ENCODE peak calls at places on chromosomes 12 and 14, in six cellular contexts. S is left ventricle myocardium inferior, R is H1, O is stomach, L is left lung, G is endodermal cell. Q is an unnamed sample. For H3K36me3, the result is how much of the 10 kb centered on the place peaks cover.

GRCh38 chr12:5872745-5873144 is 72.3 kb downstream of the ANO2 start:
- DNase-seq in S (no peak), R (no peak), O (no peak), L (no peak), G (peak), Q (no peak)

GRCh38 chr12:128114485-128114884 is 152.5 kb upstream of the TMEM132C start:
- DNase-seq in S (no peak), R (no peak), O (no peak), L (no peak), G (no peak), Q (no peak)

GRCh38 chr14:35342160-35343010 is 50.2 kb downstream of the PSMA6 start:
- DNase-seq in S (peak), R (no peak), O (peak), L (no peak), G (peak), Q (no peak)

GRCh38 chr12:1932264-1932777 is 13.9 kb upstream of the CACNA2D4 start:
- DNase-seq in S (peak), R (peak), O (peak), L (no peak), G (peak), Q (no peak)

GRCh38 chr12:98821849-98822248 is 176.8 kb downstream of the APAF1 start:
- DNase-seq in S (no peak), R (no peak), O (no peak), L (no peak), G (no peak), Q (no peak)

GRCh38 chr14:99080306-99080705 is 191.7 kb downstream of the BCL11B start:
- DNase-seq in S (no peak), R (no peak), O (no peak), L (no peak), G (no peak), Q (no peak)

GRCh38 chr12:119354187-119354586 is 19.7 kb downstream of the CCDC60 start:
- DNase-seq in S (no peak), R (no peak), O (no peak), L (no peak), G (no peak), Q (no peak)

GRCh38 chr14:37623971-37624370 is 28.5 kb downstream of the TTC6 start:
- DNase-seq in S (no peak), R (no peak), O (no peak), L (no peak), G (no peak), Q (no peak)

GRCh38 chr14:35205737-35206136 is 83.4 kb downstream of the PRORP start:
- DNase-seq in S (no peak), R (no peak), O (no peak), L (no peak), G (no peak), Q (no peak)

GRCh38 chr12:27163048-27163715 is 80.8 kb upstream of the C12orf71 start:
- DNase-seq in S (no peak), R (no peak), O (no peak), L (no peak), G (peak), Q (no peak)

GRCh38 chr12:49808686-49809368 is 19.4 kb downstream of the NCKAP5L start:
- DNase-seq in S (peak), R (no peak), O (no peak), L (no peak), G (peak), Q (no peak)

GRCh38 chr12:55861396-55861795 is 18.7 kb upstream of the MMP19 start:
- DNase-seq in S (no peak), R (no peak), O (no peak), L (no peak), G (no peak), Q (no peak)

GRCh38 chr12:39161686-39162085 is 256.3 kb upstream of the CPNE8 start:
- DNase-seq in S (no peak), R (no peak), O (no peak), L (no peak), G (no peak), Q (no peak)

GRCh38 chr14:45057349-45057748 is 26.6 kb upstream of the PRPF39 start:
- DNase-seq in S (no peak), R (no peak), O (no peak), L (no peak), G (no peak), Q (no peak)

GRCh38 chr14:20492486-20492885 is 12.9 kb upstream of the RNASE10 start:
- DNase-seq in S (no peak), R (no peak), O (no peak), L (no peak), G (no peak), Q (no peak)

GRCh38 chr12:10170199-10170598 is 1.7 kb downstream of the OLR1 start:
- DNase-seq in S (no peak), R (no peak), O (no peak), L (no peak), G (no peak), Q (no peak)

GRCh38 chr14:104373055-104373854 is 206.3 kb upstream of the C14orf180 start:
- DNase-seq in S (no peak), R (no peak), O (no peak), L (peak), G (no peak), Q (peak)

GRCh38 chr14:29028973-29029582 is 262.5 kb downstream of the FOXG1 start:
- DNase-seq in S (no peak), R (peak), O (no peak), L (no peak), G (peak), Q (no peak)

GRCh38 chr14:94110552-94111181 is at the start of gene IFI27:
- DNase-seq in S (peak), R (no peak), O (peak), L (no peak), G (peak), Q (no peak)

GRCh38 chr12:110348431-110349059 is 55.0 kb downstream of the ANAPC7 start:
- DNase-seq in S (no peak), R (no peak), O (no peak), L (no peak), G (peak), Q (no peak)

GRCh38 chr14:69354383-69355154 is 43.5 kb downstream of the ERH start:
- DNase-seq in S (no peak), R (no peak), O (peak), L (no peak), G (no peak), Q (no peak)

GRCh38 chr12:111430418-111431353 is 25.0 kb downstream of the SH2B3 start:
- DNase-seq in S (no peak), R (no peak), O (no peak), L (no peak), G (no peak), Q (peak)

GRCh38 chr14:24710403-24711063 is 76.5 kb upstream of the GZMB start:
- DNase-seq in S (peak), R (peak), O (peak), L (no peak), G (peak), Q (no peak)

GRCh38 chr12:106234513-106234912 is 13.3 kb downstream of the CKAP4 start:
- DNase-seq in S (no peak), R (no peak), O (no peak), L (no peak), G (no peak), Q (no peak)

GRCh38 chr14:22391908-22392307 is 197.1 kb downstream of the DAD1 start:
- DNase-seq in S (peak), R (no peak), O (peak), L (no peak), G (peak), Q (no peak)

GRCh38 chr12:110647669-110648068 is 33.7 kb downstream of the TCTN1 start:
- DNase-seq in S (no peak), R (no peak), O (no peak), L (no peak), G (no peak), Q (no peak)

GRCh38 chr12:143964-144649 is 69.8 kb downstream of the SLC6A12 start:
- DNase-seq in S (no peak), R (no peak), O (peak), L (peak), G (no peak), Q (no peak)

GRCh38 chr12:53334822-53335221 is 1.3 kb downstream of the SP7 start:
- DNase-seq in S (no peak), R (no peak), O (no peak), L (no peak), G (peak), Q (no peak)

GRCh38 chr12:66066071-66066928 is 64.2 kb downstream of the LLPH start:
- DNase-seq in S (no peak), R (no peak), O (no peak), L (no peak), G (peak), Q (no peak)

GRCh38 chr14:51298895-51299294 is 58.8 kb downstream of the TMX1 start:
- DNase-seq in S (no peak), R (no peak), O (no peak), L (no peak), G (no peak), Q (no peak)

GRCh38 chr12:49328816-49329215 is 5.8 kb downstream of the TROAP start:
- DNase-seq in S (no peak), R (no peak), O (peak), L (no peak), G (no peak), Q (peak)

GRCh38 chr12:2291182-2291832 is 238.5 kb downstream of the CACNA1C start:
- DNase-seq in S (no peak), R (peak), O (no peak), L (no peak), G (peak), Q (no peak)

GRCh38 chr14:90866822-90867221 is 50.6 kb upstream of the TTC7B start:
- DNase-seq in S (no peak), R (no peak), O (no peak), L (no peak), G (no peak), Q (no peak)
- TF ChIP-seq CTCF in S (no peak), R (no peak), O (no peak), L (no peak), G (no peak), Q (no peak)

DNA sequence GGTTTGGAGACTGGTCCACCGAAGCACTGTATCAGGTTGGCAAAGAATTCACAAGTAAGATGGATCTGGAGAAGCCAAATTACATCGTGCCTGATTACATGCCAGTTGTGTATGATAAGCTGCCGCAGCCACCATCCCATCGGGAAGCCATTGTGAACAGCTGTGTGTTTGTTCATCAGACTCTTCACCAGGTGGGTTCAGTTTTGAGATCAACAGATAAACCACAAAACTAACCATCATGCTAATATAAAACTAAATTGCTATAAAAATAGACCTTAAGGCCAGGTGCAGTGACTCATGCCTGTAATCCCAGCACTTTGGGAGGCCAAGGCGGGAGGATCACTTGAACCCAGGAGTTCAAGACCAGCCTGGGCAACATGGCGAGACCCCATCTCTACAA is 58.9 kb downstream of the HSP90AA1 start:
- DNase-seq in S (no peak), R (no peak), O (no peak), L (no peak), G (no peak), Q (no peak)
- H3K36me3 ChIP-seq in S (half or more), R (under half), O (half or more), L (under half), G (half or more), Q (half or more)

DNA sequence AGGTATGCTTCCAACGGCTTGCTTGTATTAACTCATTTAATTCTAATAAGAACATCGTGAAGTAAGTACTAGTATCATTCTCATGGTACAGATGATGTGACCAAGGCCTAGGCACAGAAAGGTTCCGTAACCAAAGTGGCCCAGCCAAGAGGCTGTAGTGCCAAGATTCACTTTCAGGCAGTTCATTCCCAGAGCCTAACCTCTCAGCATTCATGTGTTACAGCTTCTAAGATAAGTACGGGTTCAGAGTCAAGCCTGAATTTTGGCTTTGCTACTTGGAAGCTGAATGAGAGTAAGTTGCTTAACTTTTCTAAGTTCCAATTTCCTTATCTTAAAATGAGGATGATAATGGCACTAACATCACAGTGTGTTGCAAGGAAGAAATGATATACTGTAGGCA is 379.9 kb downstream of the AEBP2 start:
- DNase-seq in S (peak), R (no peak), O (no peak), L (no peak), G (no peak), Q (no peak)
- H3K4me3 ChIP-seq in S (no peak), R (no peak), O (no peak), L (no peak), G (no peak), Q (no peak)

GRCh38 chr12:112992541-112993398 is 14.5 kb downstream of the OAS2 start:
- DNase-seq in S (peak), R (peak), O (peak), L (no peak), G (peak), Q (no peak)
- TF ChIP-seq CTCF in S (peak), R (peak), O (peak), L (peak), G (peak), Q (peak)

DNA sequence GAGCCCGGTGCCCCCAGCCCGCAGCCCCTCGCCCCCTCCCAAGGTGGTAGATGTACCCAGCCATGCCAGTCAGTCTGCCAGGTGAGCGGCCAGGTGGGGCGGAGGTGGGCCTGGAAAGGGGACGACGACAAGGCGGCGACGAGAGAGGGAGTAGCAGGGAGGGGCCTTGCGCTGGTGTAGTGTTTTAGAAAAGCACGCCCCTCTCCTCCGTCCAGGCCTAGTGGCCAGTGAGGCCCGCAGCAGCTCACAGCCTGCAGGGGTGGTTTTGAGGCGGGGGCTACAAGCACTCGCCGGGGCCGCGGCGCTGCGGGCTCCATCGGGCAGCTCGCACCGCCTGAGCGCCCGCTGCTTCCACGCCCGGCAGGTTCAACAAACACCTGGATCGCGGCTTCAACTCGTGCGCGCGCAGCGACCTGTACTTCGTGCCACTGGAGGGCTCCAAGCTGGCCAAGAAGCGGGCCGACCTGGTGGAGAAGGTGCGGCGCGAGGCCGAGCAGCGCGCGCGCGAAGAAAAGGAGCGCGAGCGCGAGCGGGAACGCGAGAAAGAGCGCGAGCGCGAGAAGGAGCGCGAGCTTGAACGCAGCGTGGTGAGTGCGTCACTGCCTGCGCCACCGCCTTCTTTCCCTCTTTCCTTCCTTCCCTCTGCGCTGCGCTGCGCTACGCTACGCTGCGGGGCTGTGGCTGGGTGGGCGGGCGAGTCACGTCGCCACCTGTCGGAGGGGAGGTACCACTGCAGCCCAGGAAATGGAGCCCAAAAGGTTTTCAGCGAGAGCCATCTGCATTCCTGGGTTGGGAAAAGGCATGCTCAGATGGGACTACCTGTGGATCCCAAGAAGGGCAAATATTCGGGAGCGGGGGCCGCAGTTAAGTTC is 5.9 kb upstream of the RNU7-1 start:
- DNase-seq in S (peak), R (peak), O (peak), L (peak), G (peak), Q (peak)
- H3K36me3 ChIP-seq in S (under half), R (under half), O (half or more), L (under half), G (half or more), Q (under half)

DNA sequence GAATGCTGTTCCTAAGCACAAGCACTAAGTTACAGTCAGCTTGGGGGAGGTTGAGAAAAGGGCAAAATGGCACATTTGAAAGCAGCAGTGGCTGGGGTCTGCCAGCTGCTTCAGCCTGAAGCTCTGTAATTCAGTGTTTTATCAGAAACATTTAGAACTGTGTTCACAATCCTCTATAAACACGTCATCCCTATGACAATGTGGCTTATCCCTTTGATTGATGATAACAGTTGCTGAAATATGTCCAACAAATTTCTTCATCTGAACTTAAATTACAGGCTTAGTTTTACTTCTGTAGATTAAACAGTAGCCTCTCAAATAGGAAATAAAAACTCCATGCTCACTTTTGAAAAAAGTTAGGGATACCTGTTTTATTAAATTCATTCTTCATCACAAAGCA is 108.8 kb downstream of the VEZT start:
- DNase-seq in S (no peak), R (no peak), O (no peak), L (no peak), G (no peak), Q (no peak)
- H3K4me3 ChIP-seq in S (no peak), R (no peak), O (no peak), L (no peak), G (no peak), Q (no peak)

GRCh38 chr14:73741876-73742519 is 27.8 kb upstream of the PNMA1 start:
- DNase-seq in S (no peak), R (no peak), O (no peak), L (no peak), G (peak), Q (no peak)
- TF ChIP-seq CTCF in S (no peak), R (no peak), O (no peak), L (no peak), G (no peak), Q (no peak)

GRCh38 chr12:124478985-124479645 is 88.3 kb downstream of the NCOR2 start:
- DNase-seq in S (no peak), R (no peak), O (no peak), L (peak), G (no peak), Q (no peak)

GRCh38 chr12:124479680-124480468 is 87.5 kb downstream of the NCOR2 start:
- DNase-seq in S (no peak), R (no peak), O (no peak), L (peak), G (no peak), Q (no peak)

GRCh38 chr12:124481772-124482566 is 85.4 kb downstream of the NCOR2 start:
- DNase-seq in S (no peak), R (no peak), O (no peak), L (peak), G (no peak), Q (no peak)

GRCh38 chr12:124481257-124481750 is 86.1 kb downstream of the NCOR2 start:
- DNase-seq in S (peak), R (no peak), O (no peak), L (peak), G (no peak), Q (no peak)

GRCh38 chr12:124480469-124481256 is 86.7 kb downstream of the NCOR2 start:
- DNase-seq in S (peak), R (no peak), O (peak), L (peak), G (no peak), Q (no peak)
- H3K36me3 ChIP-seq in S (half or more), R (under half), O (half or more), L (under half), G (under half), Q (half or more)

GRCh38 chr12:43115441-43116160 is 436.4 kb downstream of the ADAMTS20 start:
- DNase-seq in S (no peak), R (no peak), O (no peak), L (no peak), G (no peak), Q (no peak)

GRCh38 chr12:43113153-43113552 is 438.9 kb downstream of the ADAMTS20 start:
- DNase-seq in S (no peak), R (no peak), O (no peak), L (no peak), G (no peak), Q (no peak)

GRCh38 chr12:43113616-43114015 is 438.4 kb downstream of the ADAMTS20 start:
- DNase-seq in S (no peak), R (no peak), O (no peak), L (no peak), G (no peak), Q (no peak)

GRCh38 chr12:43112101-43112661 is 439.8 kb downstream of the ADAMTS20 start:
- DNase-seq in S (no peak), R (no peak), O (no peak), L (no peak), G (no peak), Q (no peak)

DNA sequence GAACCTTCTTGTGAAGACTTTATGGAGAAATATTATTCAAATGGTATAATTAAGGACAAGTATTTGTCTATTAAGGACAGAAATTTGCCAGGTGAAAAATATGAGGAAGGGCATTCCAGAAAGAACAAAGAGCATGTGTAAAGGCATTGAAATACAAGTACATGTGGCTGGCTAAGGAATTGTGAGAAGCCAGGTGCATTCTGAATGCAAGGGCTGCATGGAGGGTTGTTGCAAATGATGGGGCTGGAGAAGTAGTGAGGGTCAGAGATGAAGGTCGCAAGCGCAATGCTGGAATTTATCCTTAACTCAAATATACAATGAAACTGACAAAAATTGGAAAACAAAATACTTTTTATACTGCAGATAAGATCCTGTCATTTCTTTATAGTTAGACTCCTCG is 437.7 kb downstream of the ADAMTS20 start:
- DNase-seq in S (no peak), R (no peak), O (no peak), L (no peak), G (no peak), Q (no peak)
- H3K4me3 ChIP-seq in S (no peak), R (no peak), O (no peak), L (no peak), G (no peak), Q (no peak)